ENCODE peak calls at places on chromosomes 6 and 20, in four cellular contexts. M, J, U and V are unnamed samples.
A peak's percentile ranks its signal among the peaks of the same experiment; 100 is the strongest.

GRCh38 chr20:63005240-63005861 is 1.4 kb downstream of the BHLHE23 start:
- DNase-seq in M (no peak), U (no peak), J (no peak), V (no peak)

GRCh38 chr6:121309768-121310473 is 24.4 kb downstream of the TBC1D32 start:
- DNase-seq in J (no peak), U (no peak), M (no peak), V (no peak)

GRCh38 chr20:39954585-39954984 is 734.5 kb downstream of the MAFB start:
- DNase-seq in J (no peak), U (no peak), M (no peak), V (no peak)

GRCh38 chr20:50635676-50636600 is 55.4 kb downstream of the RIPOR3 start:
- DNase-seq in M (peak; percentile 80), J (peak; percentile 27), U (peak; percentile 54), V (peak; percentile 88)

GRCh38 chr6:42786525-42786985 is 4.7 kb downstream of the BICRAL start:
- DNase-seq in J (no peak), U (peak; percentile 22), M (no peak), V (no peak)

GRCh38 chr6:90715093-90715655 is 128.3 kb upstream of the MAP3K7 start:
- DNase-seq in J (no peak), M (no peak), U (no peak), V (no peak)

GRCh38 chr6:163098827-163099469 is 315.6 kb upstream of the QKI start:
- DNase-seq in U (no peak), J (no peak), M (no peak), V (no peak)

GRCh38 chr6:27494103-27494502 is 21.2 kb upstream of the ZNF184 start:
- DNase-seq in J (no peak), M (no peak), U (no peak), V (no peak)

GRCh38 chr6:122184260-122184934 is 215.1 kb upstream of the HSF2 start:
- DNase-seq in U (peak; percentile 26), J (no peak), M (peak; percentile 19), V (peak; percentile 16)

GRCh38 chr6:12174878-12175277 is 115.3 kb upstream of the EDN1 start:
- DNase-seq in U (no peak), J (no peak), M (peak; percentile 68), V (no peak)

GRCh38 chr6:166504100-166504499 is 82.4 kb downstream of the RAMACL start:
- DNase-seq in M (no peak), J (no peak), U (no peak), V (no peak)

GRCh38 chr20:51712501-51713212 is 55.5 kb downstream of the ATP9A start:
- DNase-seq in J (no peak), U (peak; percentile 59), M (peak; percentile 75), V (peak; percentile 75)

GRCh38 chr6:78867020-78867369 is 356 bp upstream of the IRAK1BP1 start:
- DNase-seq in M (no peak), J (no peak), U (no peak), V (no peak)

GRCh38 chr6:108689279-108690161 is 128.8 kb downstream of the FOXO3 start:
- DNase-seq in U (no peak), J (no peak), M (peak; percentile 92), V (no peak)

GRCh38 chr6:142728367-142728766 is 216.6 kb downstream of the HIVEP2 start:
- DNase-seq in M (no peak), J (no peak), U (peak; percentile 94), V (peak; percentile 88)

GRCh38 chr6:133923938-133924593 is 29.0 kb upstream of the TBPL1 start:
- DNase-seq in J (no peak), M (peak; percentile 76), U (peak; percentile 83), V (peak; percentile 90)

GRCh38 chr20:4813839-4814695 is 92.4 kb downstream of the PRND start:
- DNase-seq in M (peak; percentile 36), U (no peak), J (no peak), V (no peak)

GRCh38 chr20:54680872-54681297 is 205.5 kb downstream of the DOK5 start:
- DNase-seq in U (peak; percentile 50), J (no peak), M (peak; percentile 75), V (peak; percentile 64)

GRCh38 chr6:135451617-135452190 is 45.8 kb downstream of the AHI1 start:
- DNase-seq in U (peak; percentile 55), M (peak; percentile 68), J (no peak), V (peak; percentile 51)

GRCh38 chr20:23937303-23938117 is 51.1 kb downstream of the GGTLC1 start:
- DNase-seq in M (peak; percentile 86), U (peak; percentile 89), J (peak; percentile 18), V (peak; percentile 74)

GRCh38 chr20:46701556-46701955 is 7.9 kb upstream of the SLC2A10 start:
- DNase-seq in U (no peak), J (no peak), M (peak; percentile 21), V (no peak)

GRCh38 chr6:163711615-163712568 is 297.4 kb downstream of the QKI start:
- DNase-seq in U (peak; percentile 14), J (no peak), M (no peak), V (no peak)

GRCh38 chr6:34553750-34554149 is 2.4 kb downstream of the SPDEF start:
- DNase-seq in U (no peak), M (peak; percentile 26), J (no peak), V (no peak)

GRCh38 chr6:147248859-147249258 is 44.6 kb downstream of the STXBP5 start:
- DNase-seq in M (no peak), U (no peak), J (no peak), V (no peak)

GRCh38 chr20:7879883-7880282 is 60.4 kb downstream of the HAO1 start:
- DNase-seq in U (no peak), J (no peak), M (peak; percentile 90), V (no peak)

GRCh38 chr20:25249198-25249931 is 1.5 kb downstream of the PYGB start:
- DNase-seq in M (peak; percentile 50), J (no peak), U (no peak), V (peak; percentile 28)

GRCh38 chr20:50475879-50476292 is 34.3 kb upstream of the PTPN1 start:
- DNase-seq in U (no peak), J (no peak), M (peak; percentile 35), V (no peak)

GRCh38 chr6:163814494-163815364 is 400.2 kb downstream of the QKI start:
- DNase-seq in M (peak; percentile 32), U (no peak), J (no peak), V (no peak)

GRCh38 chr6:33967966-33968724 is 164.3 kb upstream of the MLN start:
- DNase-seq in J (no peak), M (peak; percentile 37), U (peak; percentile 90), V (peak; percentile 84)

GRCh38 chr6:129765008-129765407 is 55.0 kb upstream of the ARHGAP18 start:
- DNase-seq in M (no peak), J (no peak), U (no peak), V (no peak)

GRCh38 chr6:85726206-85726605 is 83.5 kb upstream of the SYNCRIP start:
- DNase-seq in M (peak; percentile 18), J (no peak), U (no peak), V (peak; percentile 5)

GRCh38 chr6:111731404-111732195 is 125.9 kb upstream of the TRAF3IP2 start:
- DNase-seq in M (no peak), J (no peak), U (peak; percentile 34), V (no peak)